ENCODE peak calls at places on chromosomes 11 and 22, in four cellular contexts. One of them, this sample, is unnamed.

GRCh38 chr11:2741377-2742131 is 41.8 kb upstream of the KCNQ1OT1 start:
- DNase-seq in AG09319: peak; percentile 20
- DNase-seq in stimulated activated naive CD4-positive, alpha-beta T cell: no peak
- DNase-seq in epithelial cell of proximal tubule: no peak
- DNase-seq in this sample: peak; percentile 15

GRCh38 chr22:32693102-32693501 is 108.4 kb upstream of the TIMP3 start:
- DNase-seq in AG09319: no peak
- DNase-seq in stimulated activated naive CD4-positive, alpha-beta T cell: no peak
- DNase-seq in epithelial cell of proximal tubule: no peak
- DNase-seq in this sample: no peak

GRCh38 chr11:23112987-23113886 is 253.0 kb upstream of the CCDC179 start:
- DNase-seq in AG09319: peak; percentile 14
- DNase-seq in stimulated activated naive CD4-positive, alpha-beta T cell: no peak
- DNase-seq in epithelial cell of proximal tubule: peak; percentile 46
- DNase-seq in this sample: no peak

GRCh38 chr11:111409915-111410314 is 30.8 kb upstream of the POU2AF1 start:
- DNase-seq in AG09319: no peak
- DNase-seq in stimulated activated naive CD4-positive, alpha-beta T cell: no peak
- DNase-seq in epithelial cell of proximal tubule: no peak
- DNase-seq in this sample: no peak

GRCh38 chr11:72569966-72570892 is 104.0 kb downstream of the PDE2A start:
- DNase-seq in AG09319: no peak
- DNase-seq in stimulated activated naive CD4-positive, alpha-beta T cell: no peak
- DNase-seq in epithelial cell of proximal tubule: peak; percentile 41
- DNase-seq in this sample: no peak

GRCh38 chr11:19241260-19242183 is 777 bp upstream of the E2F8 start:
- DNase-seq in AG09319: no peak
- DNase-seq in stimulated activated naive CD4-positive, alpha-beta T cell: no peak
- DNase-seq in epithelial cell of proximal tubule: no peak
- DNase-seq in this sample: no peak

GRCh38 chr11:130531061-130531460 is 82.6 kb downstream of the ADAMTS15 start:
- DNase-seq in AG09319: peak; percentile 86
- DNase-seq in stimulated activated naive CD4-positive, alpha-beta T cell: no peak
- DNase-seq in epithelial cell of proximal tubule: peak; percentile 50
- DNase-seq in this sample: no peak

GRCh38 chr11:72768581-72768980 is 16.4 kb upstream of the ARAP1 start:
- DNase-seq in AG09319: no peak
- DNase-seq in stimulated activated naive CD4-positive, alpha-beta T cell: no peak
- DNase-seq in epithelial cell of proximal tubule: no peak
- DNase-seq in this sample: no peak

GRCh38 chr11:77361184-77361583 is 59.7 kb upstream of the GDPD4 start:
- DNase-seq in AG09319: no peak
- DNase-seq in stimulated activated naive CD4-positive, alpha-beta T cell: no peak
- DNase-seq in epithelial cell of proximal tubule: peak; percentile 37
- DNase-seq in this sample: peak; percentile 87

GRCh38 chr22:35205141-35205775 is 52.0 kb upstream of the HMGXB4 start:
- DNase-seq in AG09319: no peak
- DNase-seq in stimulated activated naive CD4-positive, alpha-beta T cell: no peak
- DNase-seq in epithelial cell of proximal tubule: no peak
- DNase-seq in this sample: no peak

GRCh38 chr22:46941958-46942815 is 179.7 kb downstream of the TBC1D22A start:
- DNase-seq in AG09319: peak; percentile 27
- DNase-seq in stimulated activated naive CD4-positive, alpha-beta T cell: no peak
- DNase-seq in epithelial cell of proximal tubule: no peak
- DNase-seq in this sample: no peak

GRCh38 chr11:109858152-109858551 is 235.0 kb upstream of the ZC3H12C start:
- DNase-seq in AG09319: no peak
- DNase-seq in stimulated activated naive CD4-positive, alpha-beta T cell: no peak
- DNase-seq in epithelial cell of proximal tubule: no peak
- DNase-seq in this sample: no peak

GRCh38 chr11:73321342-73322110 is 13.4 kb downstream of the ARHGEF17 start:
- DNase-seq in AG09319: no peak
- DNase-seq in stimulated activated naive CD4-positive, alpha-beta T cell: no peak
- DNase-seq in epithelial cell of proximal tubule: no peak
- DNase-seq in this sample: no peak

GRCh38 chr11:73195191-73196007 is 22.7 kb upstream of the P2RY2 start:
- DNase-seq in AG09319: no peak
- DNase-seq in stimulated activated naive CD4-positive, alpha-beta T cell: no peak
- DNase-seq in epithelial cell of proximal tubule: no peak
- DNase-seq in this sample: no peak

GRCh38 chr11:14583252-14584105 is 60.1 kb upstream of the PDE3B start:
- DNase-seq in AG09319: no peak
- DNase-seq in stimulated activated naive CD4-positive, alpha-beta T cell: no peak
- DNase-seq in epithelial cell of proximal tubule: no peak
- DNase-seq in this sample: no peak

GRCh38 chr11:61826930-61827572 is 1.0 kb upstream of the FADS2 start:
- DNase-seq in AG09319: no peak
- DNase-seq in stimulated activated naive CD4-positive, alpha-beta T cell: no peak
- DNase-seq in epithelial cell of proximal tubule: no peak
- DNase-seq in this sample: no peak

GRCh38 chr11:126842038-126842437 is 158.5 kb downstream of the KIRREL3 start:
- DNase-seq in AG09319: no peak
- DNase-seq in stimulated activated naive CD4-positive, alpha-beta T cell: no peak
- DNase-seq in epithelial cell of proximal tubule: peak; percentile 53
- DNase-seq in this sample: no peak

GRCh38 chr11:114183041-114183511 is 113.1 kb upstream of the NNMT start:
- DNase-seq in AG09319: no peak
- DNase-seq in stimulated activated naive CD4-positive, alpha-beta T cell: peak; percentile 42
- DNase-seq in epithelial cell of proximal tubule: no peak
- DNase-seq in this sample: no peak

GRCh38 chr11:119975561-119976152 is 162.3 kb downstream of the TRIM29 start:
- DNase-seq in AG09319: no peak
- DNase-seq in stimulated activated naive CD4-positive, alpha-beta T cell: no peak
- DNase-seq in epithelial cell of proximal tubule: no peak
- DNase-seq in this sample: no peak

GRCh38 chr11:93986716-93987115 is 34.4 kb upstream of the HEPHL1 start:
- DNase-seq in AG09319: no peak
- DNase-seq in stimulated activated naive CD4-positive, alpha-beta T cell: no peak
- DNase-seq in epithelial cell of proximal tubule: peak; percentile 13
- DNase-seq in this sample: no peak

This sample was measured in GM04503.